ENCODE peak calls at places on chromosomes 3 and 15, in six cellular contexts. V is H1, R is ovary, A is HepG2, P is A549, W is sigmoid colon. E is an unnamed sample.

GRCh38 chr3:17894434-17895060 is 152.1 kb upstream of the TBC1D5 start:
- DNase-seq in V (peak; percentile 47), R (no peak), A (peak; percentile 5), P (no peak), W (no peak), E (peak; percentile 36)

GRCh38 chr15:75508741-75509532 is 57.4 kb upstream of the SIN3A start:
- DNase-seq in V (no peak), R (no peak), A (peak; percentile 23), P (peak; percentile 33), W (no peak), E (no peak)

GRCh38 chr15:76905855-76906254 is 715 bp upstream of the SCAPER start:
- DNase-seq in V (no peak), R (no peak), A (no peak), P (no peak), W (no peak), E (no peak)

GRCh38 chr15:66124626-66125025 is 128.9 kb downstream of the MEGF11 start:
- DNase-seq in V (no peak), R (no peak), A (no peak), P (no peak), W (no peak), E (no peak)

GRCh38 chr3:185532881-185533280 is 19.5 kb downstream of the LIPH start:
- DNase-seq in V (no peak), R (no peak), A (no peak), P (no peak), W (no peak), E (no peak)

GRCh38 chr3:100076544-100077529 is 37.5 kb downstream of the FILIP1L start:
- DNase-seq in V (no peak), R (no peak), A (peak; percentile 97), P (no peak), W (no peak), E (no peak)

GRCh38 chr3:111534701-111535100 is 7.3 kb upstream of the CD96 start:
- DNase-seq in V (no peak), R (no peak), A (no peak), P (no peak), W (no peak), E (no peak)

GRCh38 chr15:69468241-69469121 is 15.9 kb downstream of the RPLP1 start:
- DNase-seq in V (no peak), R (no peak), A (no peak), P (no peak), W (no peak), E (peak; percentile 76)

GRCh38 chr3:8254489-8254888 is 247.1 kb upstream of the LMCD1 start:
- DNase-seq in V (no peak), R (no peak), A (no peak), P (no peak), W (no peak), E (no peak)

GRCh38 chr3:23650371-23651140 is 155.2 kb upstream of the UBE2E1 start:
- DNase-seq in V (no peak), R (no peak), A (no peak), P (peak; percentile 49), W (no peak), E (no peak)

GRCh38 chr15:68652141-68652540 is 73.3 kb downstream of the CORO2B start:
- DNase-seq in V (no peak), R (peak; percentile 28), A (no peak), P (no peak), W (peak; percentile 54), E (no peak)

GRCh38 chr3:172708905-172709775 is 1.7 kb downstream of the NCEH1 start:
- DNase-seq in V (no peak), R (no peak), A (no peak), P (no peak), W (no peak), E (no peak)

GRCh38 chr3:106117490-106117858 is 248.7 kb upstream of the CBLB start:
- DNase-seq in V (no peak), R (no peak), A (no peak), P (no peak), W (no peak), E (no peak)

GRCh38 chr3:106119691-106120090 is 250.9 kb upstream of the CBLB start:
- DNase-seq in V (no peak), R (no peak), A (no peak), P (no peak), W (no peak), E (no peak)

GRCh38 chr3:106124818-106125217 is 256.0 kb upstream of the CBLB start:
- DNase-seq in V (no peak), R (no peak), A (no peak), P (no peak), W (no peak), E (no peak)

GRCh38 chr3:106120334-106120733 is 251.5 kb upstream of the CBLB start:
- DNase-seq in V (no peak), R (no peak), A (no peak), P (no peak), W (no peak), E (no peak)

DNA sequence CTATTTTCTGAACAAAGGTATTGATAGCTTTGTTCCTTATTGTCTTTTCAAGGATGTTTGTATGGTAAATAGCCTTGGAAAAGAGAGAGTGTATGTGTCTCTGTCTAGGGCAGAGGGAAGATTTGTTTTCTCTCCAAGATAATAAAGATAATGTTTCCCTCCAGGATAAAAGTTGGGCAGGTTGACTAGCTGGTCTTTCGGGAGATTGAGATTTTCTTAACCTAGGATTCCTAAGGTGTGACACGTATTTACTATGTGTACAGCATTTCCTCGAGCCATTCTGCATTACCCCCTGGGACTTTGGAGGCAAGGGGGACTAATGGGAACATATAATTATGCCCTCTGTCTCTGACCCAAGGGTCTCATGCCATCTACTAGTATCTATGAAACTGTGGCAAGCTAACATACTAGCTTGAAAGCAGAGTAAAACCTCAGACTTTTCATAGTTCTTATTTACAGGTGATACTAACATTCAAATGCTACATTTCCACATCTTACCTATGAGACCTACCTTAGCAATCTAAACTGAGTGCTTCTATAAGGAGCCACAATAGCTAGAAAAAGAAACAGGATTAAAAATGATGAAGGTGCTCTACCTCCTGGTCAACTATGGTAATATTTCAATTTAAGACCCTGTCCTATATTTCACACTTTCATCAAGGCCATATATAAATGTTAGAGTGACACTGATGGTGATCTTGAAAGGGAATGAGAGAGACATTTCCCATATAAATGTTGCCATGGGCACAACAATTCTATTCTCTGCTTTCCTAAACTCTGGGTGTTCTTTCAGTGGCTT is 252.9 kb upstream of the CBLB start:
- DNase-seq in V (no peak), R (no peak), A (no peak), P (no peak), W (no peak), E (no peak)
- TF ChIP-seq CTCF in V (no peak), R (no peak), A (no peak), P (no peak), W (no peak), E (no peak)

GRCh38 chr3:147699175-147699838 is 290.1 kb downstream of the ZIC1 start:
- DNase-seq in V (no peak), R (no peak), A (no peak), P (no peak), W (no peak), E (no peak)
- TF ChIP-seq EP300 in V (no peak), R (no peak), A (no peak), P (no peak), W (no peak), E (no peak)

DNA sequence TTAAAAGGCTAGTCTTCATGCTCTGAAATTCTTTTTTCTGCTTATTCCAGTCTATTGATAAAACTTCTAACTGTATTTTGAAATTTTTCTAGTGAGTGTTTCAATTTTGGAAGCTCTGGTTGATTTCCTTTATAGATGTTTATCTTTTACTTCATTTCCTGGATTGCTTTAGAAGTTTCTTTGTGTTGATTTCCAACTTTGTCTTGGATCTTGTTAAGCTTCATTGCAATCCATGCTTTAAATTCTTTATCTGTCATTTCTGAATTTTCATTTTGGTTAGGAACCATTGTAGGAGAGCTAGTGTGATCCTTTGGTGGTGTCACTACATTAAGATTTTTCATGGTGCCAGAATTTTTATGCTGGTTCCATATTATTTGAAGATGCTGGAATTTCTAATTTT is 105.2 kb upstream of the DCBLD2 start:
- DNase-seq in V (no peak), R (no peak), A (no peak), P (no peak), W (no peak), E (no peak)
- TF ChIP-seq CTCF in V (no peak), R (no peak), A (no peak), P (no peak), W (no peak), E (no peak)

GRCh38 chr3:141849056-141849814 is 27.2 kb upstream of the ATP1B3 start:
- DNase-seq in V (no peak), R (no peak), A (no peak), P (no peak), W (no peak), E (no peak)
- TF ChIP-seq EP300 in V (no peak), R (no peak), A (no peak), P (no peak), W (no peak), E (no peak)

GRCh38 chr3:129121016-129121791 is 400 bp downstream of the RAB43 start:
- DNase-seq in V (no peak), R (peak; percentile 66), A (no peak), P (no peak), W (no peak), E (peak; percentile 27)
- TF ChIP-seq CTCF in V (no peak), R (no peak), A (no peak), P (no peak), W (no peak), E (no peak)

DNA sequence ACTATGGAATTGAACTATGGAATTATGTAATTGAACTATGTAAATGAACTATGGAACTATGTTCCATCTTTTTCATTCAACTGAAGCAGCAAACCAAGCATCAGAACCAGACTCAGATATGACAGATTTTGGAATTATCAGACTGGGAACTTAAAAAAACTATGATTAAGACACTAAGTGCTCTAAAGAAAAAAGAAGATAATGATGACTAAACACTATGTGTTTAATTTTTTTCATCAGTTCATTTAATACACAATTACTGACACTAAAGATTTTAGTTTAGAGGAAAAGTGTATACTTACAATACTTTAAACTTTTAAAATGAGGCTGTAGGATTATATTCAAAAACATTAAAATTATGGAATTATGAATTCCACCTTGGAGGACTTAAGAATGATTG is 15.3 kb downstream of the RFX7 start:
- DNase-seq in V (no peak), R (no peak), A (no peak), P (no peak), W (no peak), E (no peak)
- TF ChIP-seq EP300 in V (no peak), R (no peak), A (no peak), P (no peak), W (no peak), E (no peak)

E was measured in stomach.